ENCODE peak calls at places on chromosome 13, in five cellular contexts. U is Caco-2, X is GM20000, A is suprapubic skin, M is OCI-LY7. K is an unnamed sample.

GRCh38 chr13:113732176-113732960 is 26.7 kb upstream of the TMEM255B start:
- DNase-seq in X (no peak), U (no peak), A (no peak), M (no peak), K (no peak)

GRCh38 chr13:44904982-44905381 is 84.3 kb downstream of the NUFIP1 start:
- DNase-seq in M (no peak), X (no peak), U (no peak), A (peak; percentile 82), K (peak; percentile 79)

GRCh38 chr13:44474122-44474910 is 100.7 kb downstream of the SERP2 start:
- DNase-seq in A (no peak), M (no peak), X (no peak), U (peak; percentile 54), K (no peak)

GRCh38 chr13:84925443-84925842 is 873.8 kb downstream of the SLITRK6 start:
- DNase-seq in A (no peak), X (no peak), M (no peak), U (no peak), K (no peak)

GRCh38 chr13:75196112-75196855 is 285.7 kb downstream of the TBC1D4 start:
- DNase-seq in A (no peak), X (no peak), U (no peak), M (no peak), K (no peak)

GRCh38 chr13:113216165-113217056 is 7.0 kb downstream of the CUL4A start:
- DNase-seq in A (no peak), U (no peak), M (no peak), X (no peak), K (peak; percentile 54)

GRCh38 chr13:33321686-33322473 is 36.3 kb upstream of the STARD13 start:
- DNase-seq in M (no peak), U (no peak), X (no peak), A (no peak), K (no peak)

GRCh38 chr13:37029617-37030016 is 29.0 kb downstream of the EXOSC8 start:
- DNase-seq in M (no peak), A (no peak), U (no peak), X (no peak), K (no peak)

GRCh38 chr13:39616087-39616694 is 13.2 kb upstream of the LHFPL6 start:
- DNase-seq in X (peak; percentile 77), U (peak; percentile 59), M (peak; percentile 83), A (no peak), K (peak; percentile 87)

GRCh38 chr13:99501952-99502310 is 659 bp downstream of the TM9SF2 start:
- DNase-seq in A (peak; percentile 66), X (no peak), U (no peak), M (peak; percentile 18), K (peak; percentile 55)

GRCh38 chr13:29713841-29714240 is 118.4 kb upstream of the SLC7A1 start:
- DNase-seq in A (no peak), M (peak; percentile 9), X (no peak), U (no peak), K (no peak)

GRCh38 chr13:91148098-91148497 is 199.4 kb upstream of the MIR17HG start:
- DNase-seq in U (no peak), X (no peak), A (no peak), M (no peak), K (no peak)

GRCh38 chr13:47457631-47458030 is 543.4 kb downstream of the SUCLA2 start:
- DNase-seq in U (no peak), X (no peak), M (no peak), A (no peak), K (no peak)

GRCh38 chr13:40668335-40668734 is 1.9 kb upstream of the FOXO1 start:
- DNase-seq in M (peak; percentile 84), U (no peak), X (peak; percentile 63), A (peak; percentile 86), K (peak; percentile 39)

GRCh38 chr13:32142115-32142514 is 110.5 kb downstream of the FRY start:
- DNase-seq in X (no peak), U (no peak), M (no peak), A (no peak), K (no peak)

GRCh38 chr13:98233127-98233526 is 56.1 kb upstream of the RNF113B start:
- DNase-seq in X (no peak), U (no peak), M (no peak), A (no peak), K (no peak)

GRCh38 chr13:40565282-40566148 is 100.9 kb downstream of the FOXO1 start:
- DNase-seq in M (no peak), X (no peak), U (no peak), A (no peak), K (no peak)

GRCh38 chr13:25037057-25037813 is 58.7 kb upstream of the PABPC3 start:
- DNase-seq in A (no peak), X (peak; percentile 65), U (peak; percentile 57), M (peak; percentile 71), K (peak; percentile 77)

GRCh38 chr13:35979378-35979911 is 151.7 kb downstream of the DCLK1 start:
- DNase-seq in A (peak; percentile 91), U (no peak), M (no peak), X (no peak), K (peak; percentile 25)

GRCh38 chr13:111045170-111045569 is 69.9 kb upstream of the ARHGEF7 start:
- DNase-seq in U (no peak), A (no peak), M (no peak), X (no peak), K (no peak)

GRCh38 chr13:111048387-111048786 is 66.7 kb upstream of the ARHGEF7 start:
- DNase-seq in A (no peak), X (no peak), M (no peak), U (no peak), K (no peak)

GRCh38 chr13:111047326-111047725 is 67.8 kb upstream of the ARHGEF7 start:
- DNase-seq in M (no peak), X (no peak), U (no peak), A (no peak), K (no peak)

GRCh38 chr13:111044087-111044830 is 70.9 kb upstream of the ARHGEF7 start:
- DNase-seq in U (no peak), M (no peak), A (no peak), X (no peak), K (no peak)

DNA sequence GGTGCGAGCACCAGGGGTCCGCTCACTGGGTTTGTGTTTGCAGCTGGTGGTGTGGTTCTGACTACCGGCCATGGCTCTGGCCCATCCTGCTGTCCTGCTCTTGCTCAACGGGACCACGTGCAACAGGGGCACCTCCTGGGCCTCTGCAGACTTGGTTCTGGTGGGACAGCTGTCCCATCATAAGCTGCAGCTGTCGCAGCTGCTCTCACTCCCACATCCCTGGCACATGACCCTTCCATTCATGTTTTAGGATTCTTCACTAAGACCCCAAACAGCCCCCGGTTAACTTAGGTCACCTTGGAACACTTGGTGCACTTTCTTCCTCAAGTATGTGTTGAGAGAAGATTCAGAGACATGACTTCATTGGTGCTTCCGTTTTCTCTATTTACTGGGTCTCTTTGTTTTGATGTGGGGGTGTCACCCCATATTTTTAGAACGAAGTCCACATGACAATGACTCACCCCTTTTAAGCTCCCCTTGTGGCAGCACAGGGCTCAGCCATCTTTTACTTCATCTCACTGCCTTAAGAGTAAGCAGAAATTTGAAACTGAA is 68.4 kb upstream of the ARHGEF7 start:
- DNase-seq in A (no peak), U (no peak), X (peak; percentile 64), M (no peak), K (no peak)
- TF ChIP-seq CTCF in A (no peak), U (no peak), X (no peak), M (peak; percentile 9), K (no peak)

GRCh38 chr13:23159205-23159586 is 21.6 kb upstream of the SGCG start:
- DNase-seq in U (no peak), M (no peak), X (peak; percentile 58), A (peak; percentile 67), K (peak; percentile 68)
- TF ChIP-seq CTCF in U (no peak), M (no peak), X (peak; percentile 10), A (peak; percentile 46), K (peak; percentile 70)

GRCh38 chr13:104014803-104015645 is 948.8 kb upstream of the SLC10A2 start:
- DNase-seq in U (no peak), M (no peak), X (no peak), A (no peak), K (no peak)
- TF ChIP-seq CTCF in U (no peak), M (no peak), X (no peak), A (no peak), K (no peak)

GRCh38 chr13:102197193-102197592 is 204.7 kb downstream of the FGF14 start:
- DNase-seq in U (no peak), X (no peak), M (no peak), A (no peak), K (no peak)
- TF ChIP-seq CTCF in U (peak; percentile 27), X (no peak), M (peak; percentile 20), A (no peak), K (no peak)

GRCh38 chr13:68810660-68811059 is 1297.0 kb upstream of the ATXN8OS start:
- DNase-seq in M (no peak), U (no peak), X (no peak), A (no peak), K (peak; percentile 8)
- TF ChIP-seq CTCF in M (peak; percentile 23), U (peak; percentile 61), X (no peak), A (no peak), K (peak; percentile 42)

GRCh38 chr13:88005188-88005587 is 334.0 kb downstream of the SLITRK5 start:
- DNase-seq in A (no peak), M (no peak), X (no peak), U (no peak), K (no peak)
- TF ChIP-seq CTCF in A (no peak), M (peak; percentile 34), X (no peak), U (no peak), K (peak; percentile 16)